ENCODE peak calls at places on chromosomes 3 and 15, in five cellular contexts. One of them, this sample, is unnamed.

GRCh38 chr3:138078096-138078495 is 37.3 kb downstream of the DZIP1L start:
- DNase-seq in H9: no peak
- DNase-seq in neuronal stem cell: no peak
- DNase-seq in IMR-90: peak; percentile 72
- DNase-seq in H1: no peak
- DNase-seq in this sample: no peak

GRCh38 chr3:58299839-58300516 is 6.1 kb upstream of the RPP14 start:
- DNase-seq in H9: no peak
- DNase-seq in neuronal stem cell: peak; percentile 35
- DNase-seq in IMR-90: peak; percentile 73
- DNase-seq in H1: no peak
- DNase-seq in this sample: peak; percentile 48

GRCh38 chr3:174169736-174170135 is 689.4 kb upstream of the NAALADL2 start:
- DNase-seq in H9: no peak
- DNase-seq in neuronal stem cell: no peak
- DNase-seq in IMR-90: no peak
- DNase-seq in H1: no peak
- DNase-seq in this sample: no peak

GRCh38 chr3:12990781-12991480 is 82.3 kb downstream of the IQSEC1 start:
- DNase-seq in H9: no peak
- DNase-seq in neuronal stem cell: no peak
- DNase-seq in IMR-90: peak; percentile 94
- DNase-seq in H1: no peak
- DNase-seq in this sample: peak; percentile 88

GRCh38 chr3:150599611-150600297 is 3.4 kb upstream of the SELENOT start:
- DNase-seq in H9: peak; percentile 59
- DNase-seq in neuronal stem cell: no peak
- DNase-seq in IMR-90: peak; percentile 89
- DNase-seq in H1: no peak
- DNase-seq in this sample: peak; percentile 28

GRCh38 chr3:98977520-98977919 is 76.0 kb upstream of the DCBLD2 start:
- DNase-seq in H9: no peak
- DNase-seq in neuronal stem cell: no peak
- DNase-seq in IMR-90: peak; percentile 91
- DNase-seq in H1: no peak
- DNase-seq in this sample: peak; percentile 75

GRCh38 chr15:78768531-78769408 is 42.5 kb downstream of the ADAMTS7 start:
- DNase-seq in H9: no peak
- DNase-seq in neuronal stem cell: no peak
- DNase-seq in IMR-90: no peak
- DNase-seq in H1: no peak
- DNase-seq in this sample: no peak

GRCh38 chr3:172562881-172563835 is 39.9 kb upstream of the TNFSF10 start:
- DNase-seq in H9: no peak
- DNase-seq in neuronal stem cell: no peak
- DNase-seq in IMR-90: peak; percentile 86
- DNase-seq in H1: no peak
- DNase-seq in this sample: peak; percentile 98

GRCh38 chr15:69513986-69514385 is 61.4 kb downstream of the RPLP1 start:
- DNase-seq in H9: no peak
- DNase-seq in neuronal stem cell: no peak
- DNase-seq in IMR-90: no peak
- DNase-seq in H1: no peak
- DNase-seq in this sample: no peak

GRCh38 chr3:188212308-188212969 is 58.5 kb downstream of the LPP start:
- DNase-seq in H9: no peak
- DNase-seq in neuronal stem cell: no peak
- DNase-seq in IMR-90: peak; percentile 89
- DNase-seq in H1: peak; percentile 38
- DNase-seq in this sample: peak; percentile 94

GRCh38 chr3:182921665-182922355 is 58.5 kb downstream of the DCUN1D1 start:
- DNase-seq in H9: no peak
- DNase-seq in neuronal stem cell: no peak
- DNase-seq in IMR-90: peak; percentile 42
- DNase-seq in H1: no peak
- DNase-seq in this sample: no peak

GRCh38 chr3:21654241-21654640 is 96.8 kb downstream of the ZNF385D start:
- DNase-seq in H9: no peak
- DNase-seq in neuronal stem cell: no peak
- DNase-seq in IMR-90: no peak
- DNase-seq in H1: no peak
- DNase-seq in this sample: no peak

GRCh38 chr15:25733856-25734679 is 129.1 kb downstream of the ATP10A start:
- DNase-seq in H9: no peak
- DNase-seq in neuronal stem cell: no peak
- DNase-seq in IMR-90: no peak
- DNase-seq in H1: no peak
- DNase-seq in this sample: no peak

GRCh38 chr3:180743813-180744212 is 64.5 kb upstream of the CCDC39 start:
- DNase-seq in H9: no peak
- DNase-seq in neuronal stem cell: no peak
- DNase-seq in IMR-90: no peak
- DNase-seq in H1: no peak
- DNase-seq in this sample: no peak

GRCh38 chr3:152213086-152213674 is 55.5 kb upstream of the MBNL1 start:
- DNase-seq in H9: no peak
- DNase-seq in neuronal stem cell: no peak
- DNase-seq in IMR-90: no peak
- DNase-seq in H1: no peak
- DNase-seq in this sample: peak; percentile 43

GRCh38 chr3:130609166-130609574 is 92.2 kb downstream of the COL6A6 start:
- DNase-seq in H9: no peak
- DNase-seq in neuronal stem cell: no peak
- DNase-seq in IMR-90: no peak
- DNase-seq in H1: no peak
- DNase-seq in this sample: no peak

GRCh38 chr3:171809513-171810277 is 588 bp downstream of the PLD1 start:
- DNase-seq in H9: peak; percentile 67
- DNase-seq in neuronal stem cell: peak; percentile 44
- DNase-seq in IMR-90: peak; percentile 95
- DNase-seq in H1: peak; percentile 31
- DNase-seq in this sample: peak; percentile 95

GRCh38 chr3:138046955-138047354 is 37.0 kb downstream of the CLDN18 start:
- DNase-seq in H9: no peak
- DNase-seq in neuronal stem cell: no peak
- DNase-seq in IMR-90: no peak
- DNase-seq in H1: no peak
- DNase-seq in this sample: no peak

GRCh38 chr15:69082041-69082502 is 67.6 kb downstream of the NOX5 start:
- DNase-seq in H9: no peak
- DNase-seq in neuronal stem cell: no peak
- DNase-seq in IMR-90: peak; percentile 83
- DNase-seq in H1: no peak
- DNase-seq in this sample: peak; percentile 64

GRCh38 chr3:26074080-26074479 is 284.2 kb downstream of the OXSM start:
- DNase-seq in H9: no peak
- DNase-seq in neuronal stem cell: no peak
- DNase-seq in IMR-90: no peak
- DNase-seq in H1: no peak
- DNase-seq in this sample: no peak

GRCh38 chr3:141371882-141372281 is 3.6 kb downstream of the ZBTB38 start:
- DNase-seq in H9: no peak
- DNase-seq in neuronal stem cell: no peak
- DNase-seq in IMR-90: no peak
- DNase-seq in H1: no peak
- DNase-seq in this sample: no peak

GRCh38 chr3:112640333-112640863 is 545 bp downstream of the CCDC80 start:
- DNase-seq in H9: no peak
- DNase-seq in neuronal stem cell: no peak
- DNase-seq in IMR-90: peak; percentile 90
- DNase-seq in H1: no peak
- DNase-seq in this sample: peak; percentile 94

GRCh38 chr3:70249509-70250160 is 62.8 kb downstream of the MDFIC2 start:
- DNase-seq in H9: no peak
- DNase-seq in neuronal stem cell: no peak
- DNase-seq in IMR-90: no peak
- DNase-seq in H1: no peak
- DNase-seq in this sample: no peak

GRCh38 chr15:40252438-40253178 is 13.7 kb downstream of the PAK6 start:
- DNase-seq in H9: peak; percentile 70
- DNase-seq in neuronal stem cell: peak; percentile 39
- DNase-seq in IMR-90: no peak
- DNase-seq in H1: no peak
- DNase-seq in this sample: no peak

GRCh38 chr3:33211444-33211843 is 7.2 kb downstream of the SUSD5 start:
- DNase-seq in H9: no peak
- DNase-seq in neuronal stem cell: no peak
- DNase-seq in IMR-90: peak; percentile 88
- DNase-seq in H1: no peak
- DNase-seq in this sample: peak; percentile 87

GRCh38 chr3:44439499-44440295 is 37.8 kb downstream of the ZNF445 start:
- DNase-seq in H9: no peak
- DNase-seq in neuronal stem cell: no peak
- DNase-seq in IMR-90: peak; percentile 61
- DNase-seq in H1: no peak
- DNase-seq in this sample: peak; percentile 99

GRCh38 chr3:177676947-177677587 is 479.8 kb upstream of the TBL1XR1 start:
- DNase-seq in H9: no peak
- DNase-seq in neuronal stem cell: no peak
- DNase-seq in IMR-90: no peak
- DNase-seq in H1: no peak
- DNase-seq in this sample: no peak

DNA sequence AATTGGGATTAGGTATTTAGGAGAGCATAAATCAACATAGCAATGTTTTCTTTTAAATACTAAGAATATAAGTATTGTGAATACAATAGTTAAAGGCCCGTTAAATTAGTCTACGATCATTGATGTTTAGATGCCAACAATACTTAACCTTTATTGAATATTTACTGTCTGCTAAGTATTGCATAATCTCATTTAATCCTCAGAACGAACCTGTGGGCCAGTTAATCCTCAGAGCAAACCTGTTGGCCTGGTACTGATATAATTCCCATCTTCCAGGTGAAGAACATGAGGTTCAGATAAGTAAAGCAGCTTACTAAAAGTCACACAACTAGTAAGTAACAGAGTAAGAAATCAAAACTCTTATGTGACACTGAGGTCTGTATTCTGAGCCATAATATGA is 57.4 kb upstream of the ACKR4 start:
- DNase-seq in H9: no peak
- DNase-seq in neuronal stem cell: no peak
- DNase-seq in IMR-90: no peak
- DNase-seq in H1: no peak
- DNase-seq in this sample: no peak
- H3K9ac ChIP-seq in H9: no peak overlapping the region
- H3K9ac ChIP-seq in neuronal stem cell: no peak overlapping the region
- H3K9ac ChIP-seq in IMR-90: no peak overlapping the region
- H3K9ac ChIP-seq in H1: no peak overlapping the region
- H3K9ac ChIP-seq in this sample: no peak overlapping the region

GRCh38 chr3:31945738-31946052 is 35.4 kb downstream of the OSBPL10 start:
- DNase-seq in H9: no peak
- DNase-seq in neuronal stem cell: no peak
- DNase-seq in IMR-90: peak; percentile 73
- DNase-seq in H1: no peak
- DNase-seq in this sample: no peak

GRCh38 chr3:31943041-31943440 is 38.0 kb downstream of the OSBPL10 start:
- DNase-seq in H9: no peak
- DNase-seq in neuronal stem cell: no peak
- DNase-seq in IMR-90: no peak
- DNase-seq in H1: no peak
- DNase-seq in this sample: no peak

GRCh38 chr3:31941230-31941632 is 39.8 kb downstream of the OSBPL10 start:
- DNase-seq in H9: no peak
- DNase-seq in neuronal stem cell: no peak
- DNase-seq in IMR-90: no peak
- DNase-seq in H1: no peak
- DNase-seq in this sample: no peak

GRCh38 chr3:31946484-31947081 is 34.5 kb downstream of the OSBPL10 start:
- DNase-seq in H9: no peak
- DNase-seq in neuronal stem cell: no peak
- DNase-seq in IMR-90: no peak
- DNase-seq in H1: no peak
- DNase-seq in this sample: no peak

GRCh38 chr3:31942446-31942845 is 38.6 kb downstream of the OSBPL10 start:
- DNase-seq in H9: no peak
- DNase-seq in neuronal stem cell: no peak
- DNase-seq in IMR-90: no peak
- DNase-seq in H1: no peak
- DNase-seq in this sample: no peak
- H3K27ac ChIP-seq in H9: no peak overlapping the region
- H3K27ac ChIP-seq in neuronal stem cell: no peak overlapping the region
- H3K27ac ChIP-seq in IMR-90: no peak overlapping the region
- H3K27ac ChIP-seq in H1: no peak overlapping the region
- H3K27ac ChIP-seq in this sample: no peak overlapping the region

GRCh38 chr3:129313415-129313982 is 34.8 kb downstream of the HMCES start:
- DNase-seq in H9: no peak
- DNase-seq in neuronal stem cell: no peak
- DNase-seq in IMR-90: peak; percentile 9
- DNase-seq in H1: no peak
- DNase-seq in this sample: no peak

GRCh38 chr3:129316121-129317013 is 37.7 kb downstream of the HMCES start:
- DNase-seq in H9: peak; percentile 81
- DNase-seq in neuronal stem cell: peak; percentile 90
- DNase-seq in IMR-90: peak; percentile 76
- DNase-seq in H1: no peak
- DNase-seq in this sample: peak; percentile 88

GRCh38 chr3:129315386-129315991 is 36.8 kb downstream of the HMCES start:
- DNase-seq in H9: no peak
- DNase-seq in neuronal stem cell: no peak
- DNase-seq in IMR-90: peak; percentile 21
- DNase-seq in H1: no peak
- DNase-seq in this sample: peak; percentile 41

GRCh38 chr3:129313983-129314756 is 35.5 kb downstream of the HMCES start:
- DNase-seq in H9: peak; percentile 42
- DNase-seq in neuronal stem cell: no peak
- DNase-seq in IMR-90: peak; percentile 36
- DNase-seq in H1: no peak
- DNase-seq in this sample: peak; percentile 68

DNA sequence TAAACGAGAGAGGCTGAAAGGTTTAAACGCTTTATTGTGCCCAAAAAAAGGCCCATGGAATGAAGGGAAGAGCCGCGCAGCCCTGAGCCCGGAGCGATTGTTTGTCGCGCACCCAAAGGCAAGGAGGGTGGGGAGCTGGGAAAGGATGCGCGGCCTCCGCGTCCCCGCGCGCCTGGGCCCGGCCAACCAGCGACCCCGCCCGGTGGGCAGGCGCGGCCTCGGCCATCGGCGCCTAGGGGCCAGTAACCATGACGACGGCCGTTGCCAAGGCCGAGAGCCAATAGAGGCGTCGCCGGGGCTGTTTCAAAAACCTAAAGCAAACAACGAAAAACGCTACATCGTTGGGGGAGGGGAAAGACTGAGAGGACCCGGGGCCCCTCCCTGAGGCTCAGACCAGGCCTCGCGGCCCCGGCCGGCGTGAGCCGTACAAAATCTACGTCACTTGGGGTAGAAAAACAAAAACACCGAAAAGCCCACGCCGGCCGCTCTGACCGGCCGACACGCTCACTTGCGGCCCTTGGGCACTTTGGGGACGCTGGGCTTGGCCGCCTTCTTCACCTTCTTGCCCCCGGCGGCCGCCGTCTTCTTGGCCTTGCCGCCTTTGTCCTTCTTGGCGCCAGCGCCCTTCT is 36.2 kb downstream of the HMCES start:
- DNase-seq in H9: peak; percentile 92
- DNase-seq in neuronal stem cell: peak; percentile 91
- DNase-seq in IMR-90: peak; percentile 83
- DNase-seq in H1: peak; percentile 57
- DNase-seq in this sample: peak; percentile 92
- H4K91ac ChIP-seq in H9: no peak overlapping the region
- H4K91ac ChIP-seq in neuronal stem cell: no peak overlapping the region
- H4K91ac ChIP-seq in IMR-90: peak overlapping the region; percentile 50
- H4K91ac ChIP-seq in H1: peak overlapping the region; percentile 70
- H4K91ac ChIP-seq in this sample: no peak overlapping the region

GRCh38 chr3:27353221-27353620 is 16.0 kb downstream of the NEK10 start:
- DNase-seq in H9: no peak
- DNase-seq in neuronal stem cell: no peak
- DNase-seq in IMR-90: peak; percentile 15
- DNase-seq in H1: no peak
- DNase-seq in this sample: no peak
- H3K9ac ChIP-seq in H9: no peak overlapping the region
- H3K9ac ChIP-seq in neuronal stem cell: no peak overlapping the region
- H3K9ac ChIP-seq in IMR-90: no peak overlapping the region
- H3K9ac ChIP-seq in H1: no peak overlapping the region
- H3K9ac ChIP-seq in this sample: no peak overlapping the region

This sample was measured in mesenchymal stem cell.